ENCODE peak calls at places on chromosome 20, in five cellular contexts. O, R, Q, N and M are unnamed samples.

GRCh38 chr20:23242556-23243180 is 107.9 kb upstream of the NXT1 start:
- DNase-seq in O (no peak), R (no peak), Q (no peak), N (no peak), M (no peak)

GRCh38 chr20:3690413-3690812 is 8.6 kb upstream of the ADAM33 start:
- DNase-seq in O (no peak), R (no peak), Q (no peak), N (no peak), M (no peak)

GRCh38 chr20:55140631-55141030 is 665.2 kb downstream of the DOK5 start:
- DNase-seq in O (no peak), R (no peak), Q (no peak), N (no peak), M (no peak)

GRCh38 chr20:50351541-50351940 is 158.6 kb upstream of the PTPN1 start:
- DNase-seq in O (no peak), R (no peak), Q (no peak), N (no peak), M (no peak)

GRCh38 chr20:61800359-61801064 is 265.2 kb downstream of the TAF4 start:
- DNase-seq in O (no peak), R (no peak), Q (no peak), N (no peak), M (no peak)

GRCh38 chr20:5657190-5657872 is 92.9 kb upstream of the SHLD1 start:
- DNase-seq in O (no peak), R (peak; percentile 74), Q (peak; percentile 98), N (no peak), M (peak; percentile 99)

GRCh38 chr20:24235224-24235735 is 234.1 kb upstream of the SYNDIG1 start:
- DNase-seq in O (no peak), R (no peak), Q (no peak), N (no peak), M (no peak)

GRCh38 chr20:17460119-17460518 is 71.1 kb downstream of the BFSP1 start:
- DNase-seq in O (no peak), R (peak; percentile 43), Q (no peak), N (no peak), M (no peak)

GRCh38 chr20:6863355-6863754 is 95.9 kb downstream of the BMP2 start:
- DNase-seq in O (no peak), R (no peak), Q (no peak), N (no peak), M (no peak)

GRCh38 chr20:24955045-24955444 is 6.0 kb downstream of the CST7 start:
- DNase-seq in O (peak; percentile 22), R (no peak), Q (no peak), N (no peak), M (no peak)

GRCh38 chr20:50982372-50982771 is 23.8 kb downstream of the MOCS3 start:
- DNase-seq in O (no peak), R (peak; percentile 48), Q (peak; percentile 100), N (no peak), M (peak; percentile 61)

GRCh38 chr20:17558154-17558940 is 11.5 kb upstream of the DSTN start:
- DNase-seq in O (peak; percentile 68), R (peak; percentile 92), Q (peak; percentile 95), N (no peak), M (peak; percentile 95)

GRCh38 chr20:51607170-51607569 is 64.7 kb upstream of the NFATC2 start:
- DNase-seq in O (no peak), R (no peak), Q (no peak), N (no peak), M (no peak)

GRCh38 chr20:58647162-58647813 is 3.8 kb upstream of the STX16 start:
- DNase-seq in O (no peak), R (no peak), Q (no peak), N (no peak), M (no peak)
- H3K27ac ChIP-seq in O (no peak overlapping the region), R (no peak overlapping the region), Q (peak overlapping the region; percentile 77), N (no peak overlapping the region), M (peak overlapping the region; percentile 11)

DNA sequence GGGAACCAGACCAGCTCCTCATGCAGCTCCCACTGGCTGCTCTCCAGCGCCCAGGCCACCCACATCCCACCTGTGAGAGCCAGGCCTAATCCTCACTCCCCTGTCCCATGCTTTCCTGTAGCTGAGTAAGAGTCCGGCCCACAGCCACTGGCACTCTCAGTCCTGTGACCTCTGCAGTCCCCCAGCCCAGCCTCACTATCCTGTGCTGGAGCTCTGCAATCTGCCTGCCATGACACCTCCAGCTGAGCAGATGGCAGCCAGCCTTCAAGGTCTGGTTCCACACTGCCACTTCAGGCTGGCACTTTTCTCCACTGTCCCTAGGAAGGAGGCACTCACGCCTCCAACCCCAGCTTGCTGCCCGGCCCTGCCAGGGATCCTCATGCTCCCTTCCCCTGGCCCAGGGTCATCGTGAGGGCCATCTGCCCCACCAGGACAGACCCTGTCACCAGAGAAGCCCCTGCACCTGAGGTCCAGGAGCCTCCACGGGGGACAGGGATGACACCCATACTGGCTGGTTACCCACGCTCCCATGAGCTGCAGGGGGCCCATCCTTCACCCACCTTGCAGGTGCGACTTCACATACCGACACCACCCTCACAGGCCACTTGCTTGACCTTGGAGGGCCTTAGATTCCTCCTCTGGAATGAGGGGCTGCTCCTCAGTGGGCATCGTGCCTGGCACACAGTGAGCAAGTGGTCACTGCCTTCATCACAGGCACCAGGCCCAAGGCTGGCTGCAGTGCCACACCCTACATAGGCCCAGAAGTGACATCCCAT is 100.1 kb downstream of the ASXL1 start:
- DNase-seq in O (peak; percentile 46), R (no peak), Q (no peak), N (no peak), M (no peak)
- H3K27ac ChIP-seq in O (no peak overlapping the region), R (peak overlapping the region; percentile 97), Q (no peak overlapping the region), N (peak overlapping the region; percentile 86), M (no peak overlapping the region)

GRCh38 chr20:53281557-53282117 is 309.5 kb downstream of the TSHZ2 start:
- DNase-seq in O (peak; percentile 33), R (no peak), Q (no peak), N (no peak), M (no peak)
- H3K27ac ChIP-seq in O (no peak overlapping the region), R (no peak overlapping the region), Q (no peak overlapping the region), N (no peak overlapping the region), M (no peak overlapping the region)

GRCh38 chr20:31918471-31919105 is 33.3 kb downstream of the PDRG1 start:
- DNase-seq in O (no peak), R (no peak), Q (peak; percentile 6), N (no peak), M (no peak)

GRCh38 chr20:31916724-31917123 is 35.1 kb downstream of the PDRG1 start:
- DNase-seq in O (no peak), R (no peak), Q (no peak), N (no peak), M (no peak)

GRCh38 chr20:31913431-31914157 is 38.3 kb downstream of the PDRG1 start:
- DNase-seq in O (no peak), R (no peak), Q (no peak), N (no peak), M (no peak)

GRCh38 chr20:31919756-31920155 is 32.1 kb downstream of the PDRG1 start:
- DNase-seq in O (no peak), R (no peak), Q (no peak), N (no peak), M (no peak)

DNA sequence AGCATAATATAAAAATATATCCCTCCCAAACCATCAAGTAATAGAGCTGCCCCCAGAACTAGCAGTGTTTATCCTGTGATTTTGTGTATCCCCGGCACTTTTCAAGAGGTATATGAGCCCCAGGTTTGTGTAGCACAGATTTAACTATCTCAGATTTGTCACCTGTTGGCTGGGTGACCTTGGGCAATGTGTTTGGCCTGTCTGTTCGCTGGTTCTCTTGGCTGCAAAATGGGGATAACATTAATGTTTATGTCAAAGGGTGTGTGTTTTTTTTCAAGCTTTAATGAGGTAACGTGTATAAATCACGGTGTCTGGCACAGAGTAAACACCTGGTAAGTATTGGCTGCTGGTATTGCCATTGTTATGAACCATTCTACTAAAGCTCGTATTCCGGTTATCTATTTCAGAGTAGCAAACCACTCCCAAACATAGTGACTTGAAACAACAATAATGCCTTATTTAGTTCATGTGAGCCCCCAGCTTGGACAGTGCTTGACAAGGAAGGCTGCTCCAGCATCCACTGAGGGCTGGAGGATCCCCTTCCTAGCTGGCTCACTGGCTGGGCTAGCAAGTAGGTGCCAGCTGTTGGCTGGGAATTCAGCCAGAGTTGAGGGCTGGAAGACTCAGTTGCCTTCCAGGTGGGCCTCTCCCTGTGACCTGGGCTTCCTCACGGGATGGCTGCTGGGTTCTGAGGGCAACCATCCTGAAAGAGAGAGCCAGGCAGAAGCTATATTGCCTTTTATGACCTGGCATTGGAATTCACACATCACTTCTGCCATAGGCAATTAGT is 36.2 kb downstream of the PDRG1 start:
- DNase-seq in O (no peak), R (no peak), Q (no peak), N (no peak), M (no peak)
- H3K27ac ChIP-seq in O (no peak overlapping the region), R (no peak overlapping the region), Q (no peak overlapping the region), N (no peak overlapping the region), M (no peak overlapping the region)

DNA sequence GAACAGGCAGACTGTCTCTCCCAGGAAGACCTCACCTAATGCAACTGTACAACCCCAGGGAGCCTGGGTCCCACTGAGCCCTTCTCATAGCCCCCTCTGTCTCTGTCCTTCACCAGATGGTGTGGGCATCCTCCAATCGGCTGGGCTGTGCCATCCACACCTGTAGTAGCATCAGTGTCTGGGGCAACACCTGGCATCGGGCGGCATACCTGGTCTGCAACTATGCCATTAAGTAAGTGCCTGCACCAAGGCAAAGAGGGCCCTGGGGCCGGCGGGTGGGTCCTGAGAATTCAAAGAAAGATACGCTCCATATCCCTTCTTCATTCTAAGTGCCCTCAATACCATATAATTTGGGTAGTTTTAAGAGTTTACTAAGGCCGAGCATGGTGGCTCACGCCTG is 8.3 kb downstream of the R3HDML start:
- DNase-seq in O (no peak), R (no peak), Q (no peak), N (no peak), M (no peak)
- H3K27ac ChIP-seq in O (no peak overlapping the region), R (no peak overlapping the region), Q (no peak overlapping the region), N (no peak overlapping the region), M (no peak overlapping the region)

DNA sequence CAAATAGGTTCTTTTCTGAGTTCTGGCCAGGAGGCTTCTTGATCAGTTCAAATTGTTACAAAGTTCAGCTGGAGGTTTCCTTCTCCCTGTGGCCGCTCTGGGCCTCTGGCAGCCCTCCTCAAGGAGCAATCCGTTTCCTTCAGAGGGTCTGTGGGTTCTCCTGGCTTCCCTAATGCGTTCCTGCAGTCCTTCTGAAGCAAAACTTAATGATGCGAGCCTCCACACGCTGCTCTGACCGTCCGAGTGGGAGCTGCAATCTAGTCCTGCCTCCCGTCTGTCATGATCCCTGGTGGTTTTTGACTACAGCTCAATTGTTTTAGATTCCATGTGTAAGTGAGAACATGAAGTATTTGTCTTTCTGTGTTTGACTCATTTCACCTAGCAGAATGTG is 8.7 kb downstream of the DEFB132 start:
- DNase-seq in O (no peak), R (no peak), Q (no peak), N (no peak), M (no peak)
- H3K27ac ChIP-seq in O (no peak overlapping the region), R (no peak overlapping the region), Q (no peak overlapping the region), N (no peak overlapping the region), M (no peak overlapping the region)

GRCh38 chr20:53679597-53680309 is 86.1 kb upstream of the ZNF217 start:
- DNase-seq in O (no peak), R (no peak), Q (no peak), N (no peak), M (no peak)
- H3K27ac ChIP-seq in O (no peak overlapping the region), R (peak overlapping the region; percentile 89), Q (no peak overlapping the region), N (peak overlapping the region; percentile 55), M (no peak overlapping the region)